ENCODE peak calls at places on chromosomes 2 and 18, in four cellular contexts. Q is HepG2, I is K562, G is GM12878. D is an unnamed sample.

GRCh38 chr2:195507447-195508221 is 149.4 kb upstream of the SLC39A10 start:
- DNase-seq in Q (no peak), G (no peak), I (no peak), D (no peak)

GRCh38 chr2:180040146-180040925 is 33.2 kb upstream of the CWC22 start:
- DNase-seq in I (no peak), G (no peak), Q (no peak), D (no peak)

GRCh38 chr2:190553254-190553653 is 18.7 kb upstream of the NEMP2 start:
- DNase-seq in I (no peak), Q (no peak), G (no peak), D (no peak)

GRCh38 chr2:72496479-72496878 is 329.4 kb downstream of the EXOC6B start:
- DNase-seq in I (no peak), G (no peak), Q (no peak), D (no peak)

GRCh38 chr2:131493199-131494018 is 1.2 kb upstream of the MZT2A start:
- DNase-seq in G (no peak), Q (peak), I (no peak), D (no peak)

GRCh38 chr2:215619989-215620388 is 184.1 kb upstream of the FN1 start:
- DNase-seq in I (peak), Q (no peak), G (no peak), D (peak)

GRCh38 chr2:159380676-159381239 is 94.3 kb upstream of the WDSUB1 start:
- DNase-seq in I (no peak), G (no peak), Q (peak), D (no peak)

GRCh38 chr18:34808389-34808788 is 98.3 kb downstream of the DTNA start:
- DNase-seq in Q (peak), G (no peak), I (no peak), D (no peak)

GRCh38 chr2:20231632-20232031 is 6.7 kb upstream of the SDC1 start:
- DNase-seq in I (no peak), G (no peak), Q (peak), D (no peak)

GRCh38 chr2:57890993-57891688 is 155.5 kb upstream of the VRK2 start:
- DNase-seq in I (no peak), G (no peak), Q (no peak), D (no peak)

GRCh38 chr2:31434911-31435310 is 20.4 kb upstream of the XDH start:
- DNase-seq in I (no peak), Q (no peak), G (no peak), D (no peak)

GRCh38 chr2:107374261-107374660 is 452.4 kb upstream of the RGPD4 start:
- DNase-seq in Q (no peak), I (no peak), G (no peak), D (no peak)

GRCh38 chr2:16561676-16562075 is 104.0 kb downstream of the CYRIA start:
- DNase-seq in G (no peak), Q (no peak), I (no peak), D (no peak)

GRCh38 chr2:239232195-239232578 is 168.6 kb downstream of the HDAC4 start:
- DNase-seq in G (no peak), Q (no peak), I (no peak), D (no peak)

GRCh38 chr2:127634626-127635379 is 11.2 kb upstream of the GPR17 start:
- DNase-seq in G (no peak), I (no peak), Q (no peak), D (no peak)

GRCh38 chr2:172710584-172711024 is 25.0 kb upstream of the RAPGEF4 start:
- DNase-seq in Q (peak), I (no peak), G (no peak), D (peak)

GRCh38 chr2:142218471-142218870 is 87.7 kb upstream of the LRP1B start:
- DNase-seq in Q (no peak), G (no peak), I (no peak), D (no peak)

GRCh38 chr2:237281900-237282306 is 132.1 kb downstream of the COL6A3 start:
- DNase-seq in I (no peak), Q (no peak), G (no peak), D (no peak)

GRCh38 chr2:239132156-239132709 is 268.6 kb downstream of the HDAC4 start:
- DNase-seq in G (no peak), Q (no peak), I (no peak), D (no peak)

GRCh38 chr18:44897445-44898215 is 216.9 kb downstream of the SETBP1 start:
- DNase-seq in I (no peak), G (no peak), Q (no peak), D (no peak)

GRCh38 chr18:44895176-44895798 is 214.6 kb downstream of the SETBP1 start:
- DNase-seq in G (peak), Q (no peak), I (peak), D (no peak)

GRCh38 chr18:44894011-44894410 is 213.3 kb downstream of the SETBP1 start:
- DNase-seq in Q (no peak), G (no peak), I (no peak), D (no peak)

GRCh38 chr18:44898536-44898935 is 217.8 kb downstream of the SETBP1 start:
- DNase-seq in I (no peak), Q (no peak), G (no peak), D (no peak)

DNA sequence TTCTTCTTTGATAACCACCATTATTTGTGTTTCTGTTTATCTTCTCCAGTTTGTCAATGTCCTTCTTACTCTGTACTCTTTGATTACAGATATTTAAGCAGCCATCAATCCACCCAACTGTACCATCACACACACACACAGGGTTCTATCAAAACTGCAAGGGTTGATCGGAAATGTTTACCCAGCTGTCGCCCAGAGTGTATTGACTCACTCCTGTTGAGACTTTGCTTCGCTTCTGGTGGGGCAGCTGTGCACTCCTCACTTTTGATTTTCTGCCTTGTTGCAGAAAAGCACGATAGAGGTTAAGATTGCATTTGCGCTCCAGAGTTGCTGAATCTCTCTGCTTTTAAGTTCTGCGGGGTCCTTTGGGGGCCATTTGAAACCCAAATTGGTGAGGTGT is 216.1 kb downstream of the SETBP1 start:
- DNase-seq in I (no peak), Q (no peak), G (no peak), D (no peak)
- TF ChIP-seq FOXK2 in I (no peak), Q (no peak), G (no peak), D (no peak)

GRCh38 chr2:205133544-205133943 is 548.8 kb upstream of the NRP2 start:
- DNase-seq in I (no peak), Q (no peak), G (no peak), D (no peak)
- TF ChIP-seq FOXK2 in I (no peak), Q (no peak), G (no peak), D (no peak)

DNA sequence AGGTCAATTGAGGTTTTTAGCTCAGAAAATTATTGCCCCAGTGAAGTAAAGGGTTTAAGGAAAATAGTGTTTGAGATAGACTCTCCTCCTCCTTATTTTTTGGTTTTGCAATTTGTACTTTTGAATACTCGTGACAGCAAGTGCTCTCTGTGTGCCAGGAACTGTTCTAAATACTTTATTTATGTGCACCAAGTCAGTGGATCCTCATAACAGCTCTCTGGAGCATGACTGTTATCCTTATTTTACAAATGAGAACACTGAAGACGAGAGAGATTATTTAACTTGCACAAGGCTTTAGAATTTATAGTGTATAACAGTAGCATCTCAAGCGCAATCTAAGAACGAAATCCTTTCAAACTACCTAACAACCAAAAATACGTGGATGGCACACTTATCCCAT is 24.7 kb downstream of the BABAM2 start:
- DNase-seq in Q (no peak), I (no peak), G (no peak), D (no peak)
- TF ChIP-seq FOXK2 in Q (no peak), I (no peak), G (no peak), D (no peak)

GRCh38 chr2:101089419-101089818 is 61.8 kb downstream of the TBC1D8 start:
- DNase-seq in I (no peak), G (peak), Q (no peak), D (no peak)
- TF ChIP-seq FOXK2 in I (no peak), G (no peak), Q (no peak), D (no peak)

GRCh38 chr2:74849228-74849892 is 15.4 kb downstream of the HK2 start:
- DNase-seq in I (no peak), Q (no peak), G (peak), D (no peak)
- TF ChIP-seq FOXK2 in I (no peak), Q (no peak), G (no peak), D (no peak)